ENCODE peak calls at places on chromosomes 16 and 17, in ten cellular contexts. T is PC-3, R is lower lobe of right lung, L is astrocyte of the cerebellum, J is tibial artery, O is A549, W is lung, S is astrocyte of the spinal cord, E is heart right ventricle, D is AG09309. F is an unnamed sample.

GRCh38 chr16:15911198-15911597 is 22.8 kb upstream of the CEP20 start:
- DNase-seq in S (no peak), O (no peak), W (no peak), J (no peak), E (no peak), D (no peak), R (no peak), T (no peak), L (no peak), F (no peak)

GRCh38 chr17:48804936-48805411 is 12.1 kb downstream of the TTLL6 start:
- DNase-seq in W (peak), O (peak), S (peak), T (peak), J (peak), L (peak), E (peak), D (no peak), R (peak), F (peak)

GRCh38 chr16:66740010-66740409 is 11.4 kb downstream of the DYNC1LI2 start:
- DNase-seq in L (no peak), J (no peak), S (peak), R (no peak), W (no peak), O (peak), T (peak), E (no peak), D (no peak), F (peak)

GRCh38 chr17:9150407-9151090 is 129.2 kb downstream of the NTN1 start:
- DNase-seq in O (no peak), J (peak), S (peak), E (no peak), T (no peak), R (no peak), W (no peak), D (no peak), L (no peak), F (peak)

GRCh38 chr17:50056961-50057330 is 1.0 kb downstream of the ITGA3 start:
- DNase-seq in W (no peak), L (no peak), D (no peak), E (no peak), R (no peak), O (no peak), J (no peak), S (peak), T (peak), F (peak)

GRCh38 chr16:65323655-65324237 is 201.9 kb upstream of the CDH11 start:
- DNase-seq in D (no peak), R (no peak), T (no peak), S (no peak), O (no peak), L (no peak), W (no peak), E (no peak), J (no peak), F (no peak)

GRCh38 chr17:859461-860195 is 77.5 kb downstream of the MRM3 start:
- DNase-seq in E (no peak), W (no peak), D (no peak), S (peak), J (no peak), R (no peak), T (no peak), L (no peak), O (no peak), F (peak)

GRCh38 chr17:4144411-4144747 is 1.4 kb downstream of the CYB5D2 start:
- DNase-seq in L (no peak), E (no peak), J (no peak), W (no peak), R (no peak), O (no peak), T (no peak), S (no peak), D (no peak), F (no peak)

GRCh38 chr16:19375561-19376158 is 42.0 kb upstream of the TMC5 start:
- DNase-seq in S (peak), T (peak), E (peak), O (peak), J (no peak), R (no peak), L (peak), W (no peak), D (peak), F (peak)

GRCh38 chr17:74431568-74432483 is at the start of gene GPRC5C:
- DNase-seq in R (peak), W (peak), L (no peak), T (peak), E (peak), O (peak), J (peak), S (no peak), D (no peak), F (no peak)

GRCh38 chr17:41975099-41976083 is 8.8 kb downstream of the CNP start:
- DNase-seq in O (no peak), D (no peak), R (peak), L (no peak), T (no peak), S (peak), W (no peak), J (peak), E (no peak), F (no peak)

GRCh38 chr16:4376126-4376819 is 4.6 kb downstream of the VASN start:
- DNase-seq in E (peak), T (peak), W (peak), O (no peak), R (peak), S (peak), L (peak), D (no peak), J (peak), F (peak)

GRCh38 chr17:32794533-32795246 is 82.2 kb downstream of the MYO1D start:
- DNase-seq in O (no peak), E (no peak), L (no peak), S (no peak), T (no peak), D (no peak), J (no peak), W (no peak), R (no peak), F (peak)

GRCh38 chr16:74999208-74999682 is 421 bp downstream of the ZNRF1 start:
- DNase-seq in J (peak), O (no peak), R (peak), L (no peak), E (peak), W (no peak), D (no peak), S (no peak), T (no peak), F (peak)

GRCh38 chr16:67100569-67101300 is 9.0 kb upstream of the PHAF1 start:
- DNase-seq in J (no peak), E (no peak), R (no peak), T (peak), O (peak), S (peak), D (no peak), L (peak), W (no peak), F (peak)

GRCh38 chr16:4016648-4017047 is 99.6 kb downstream of the ADCY9 start:
- DNase-seq in L (peak), D (peak), W (no peak), T (no peak), J (no peak), E (no peak), R (no peak), S (no peak), O (no peak), F (peak)

GRCh38 chr16:48408688-48409087 is 23.5 kb upstream of the SIAH1 start:
- DNase-seq in S (peak), L (peak), J (peak), T (peak), E (peak), R (peak), O (no peak), W (no peak), D (no peak), F (peak)

GRCh38 chr17:61294777-61295176 is 104.9 kb upstream of the TBX2 start:
- DNase-seq in T (peak), L (no peak), R (no peak), O (peak), E (no peak), S (peak), W (no peak), D (no peak), J (no peak), F (peak)

GRCh38 chr17:6521636-6522035 is 34.7 kb downstream of the PITPNM3 start:
- DNase-seq in S (no peak), W (no peak), T (no peak), D (no peak), R (no peak), E (no peak), O (no peak), J (no peak), L (no peak), F (no peak)

GRCh38 chr16:19777061-19777460 is 59.0 kb downstream of the IQCK start:
- DNase-seq in E (no peak), O (no peak), W (no peak), J (no peak), L (no peak), S (no peak), R (no peak), T (no peak), D (no peak), F (no peak)

GRCh38 chr16:20393801-20394637 is 10.5 kb downstream of the PDILT start:
- DNase-seq in L (no peak), E (no peak), W (no peak), S (no peak), T (no peak), R (no peak), J (no peak), O (no peak), D (no peak), F (no peak)

GRCh38 chr17:41785876-41786226 is 660 bp downstream of the JUP start:
- DNase-seq in W (peak), T (peak), S (no peak), O (no peak), D (no peak), R (peak), J (no peak), E (peak), L (no peak), F (no peak)

GRCh38 chr17:51435641-51436091 is 175.3 kb downstream of the UTP18 start:
- DNase-seq in W (peak), E (peak), O (peak), J (no peak), D (no peak), L (no peak), T (peak), R (peak), S (no peak), F (peak)
- H3K4me3 ChIP-seq in W (no peak), E (no peak), O (no peak), J (no peak), D (no peak), L (no peak), T (no peak), R (no peak), S (no peak), F (no peak)

GRCh38 chr17:78826426-78826825 is 14.2 kb downstream of the USP36 start:
- DNase-seq in L (no peak), R (no peak), T (no peak), S (peak), O (no peak), J (no peak), E (no peak), D (no peak), W (no peak), F (peak)

GRCh38 chr17:78825696-78826095 is 14.9 kb downstream of the USP36 start:
- DNase-seq in T (no peak), D (no peak), O (no peak), E (no peak), J (no peak), W (no peak), R (no peak), S (no peak), L (no peak), F (no peak)

GRCh38 chr17:78826836-78827509 is 13.6 kb downstream of the USP36 start:
- DNase-seq in T (no peak), E (peak), R (peak), O (no peak), J (no peak), L (no peak), W (no peak), D (no peak), S (no peak), F (no peak)

GRCh38 chr17:78829477-78829876 is 11.1 kb downstream of the USP36 start:
- DNase-seq in D (no peak), O (no peak), L (no peak), W (no peak), T (no peak), J (no peak), S (no peak), R (peak), E (no peak), F (no peak)

DNA sequence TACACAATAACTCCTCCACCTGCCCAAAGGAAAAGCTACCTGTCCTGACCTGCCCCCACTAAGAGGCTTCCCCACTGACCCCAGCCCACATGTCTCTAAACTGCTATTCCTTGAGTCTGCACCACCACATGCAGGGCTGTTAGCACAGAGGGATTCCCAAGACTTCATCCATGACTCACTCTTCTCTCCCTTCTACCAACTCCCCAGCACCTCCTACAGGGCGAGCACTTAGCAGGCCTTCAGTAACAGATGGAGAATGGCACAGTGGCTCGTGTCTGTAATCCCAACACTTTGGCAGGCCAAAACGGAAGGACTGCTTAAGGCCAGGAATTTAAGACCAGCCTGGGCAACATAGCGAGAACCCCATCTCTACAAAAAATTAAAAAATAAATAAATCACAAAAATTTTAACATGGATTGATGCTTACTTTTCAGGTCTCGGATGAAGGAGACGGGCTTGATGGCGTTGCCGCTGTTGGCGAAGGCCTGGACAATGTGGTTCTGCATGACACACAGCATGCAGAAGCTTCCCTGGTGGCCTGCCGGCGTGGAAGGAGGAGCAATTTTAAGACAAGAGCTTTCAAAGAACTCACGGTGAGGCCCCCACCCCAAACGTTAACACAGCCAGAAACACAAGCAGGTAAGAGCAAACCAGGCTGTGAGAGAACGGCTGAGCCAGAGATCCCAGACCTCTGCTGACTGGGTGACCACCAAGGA is 12.0 kb downstream of the USP36 start:
- DNase-seq in W (no peak), L (no peak), D (no peak), O (peak), S (peak), E (no peak), J (no peak), T (peak), R (no peak), F (peak)
- TF ChIP-seq CTCF in W (no peak), L (peak), D (peak), O (peak), S (peak), E (peak), J (no peak), T (peak), R (no peak), F (peak)

DNA sequence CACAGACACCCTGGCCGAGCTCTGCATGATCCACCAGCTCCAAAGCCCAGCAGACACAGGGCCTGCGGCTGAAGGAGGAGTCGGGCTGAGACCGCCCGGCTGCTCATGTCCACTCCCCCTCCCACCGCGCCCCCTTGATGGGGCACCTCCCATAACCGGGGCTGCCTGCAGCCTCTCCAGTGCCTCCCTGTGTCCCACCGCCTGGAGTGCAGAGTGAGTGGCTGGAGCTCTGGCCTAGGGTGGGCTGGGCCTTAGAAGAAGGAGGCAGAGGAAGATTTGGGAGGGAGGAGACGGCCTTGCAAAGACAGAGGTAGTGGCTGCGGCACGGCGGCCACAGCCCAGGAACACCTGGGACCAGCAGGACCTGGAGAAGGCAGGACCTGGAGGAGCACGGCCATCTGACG is 4.0 kb downstream of the CBFA2T3 start:
- DNase-seq in L (no peak), O (no peak), S (no peak), D (no peak), T (no peak), J (no peak), W (no peak), E (no peak), R (no peak), F (no peak)
- H3K4me3 ChIP-seq in L (no peak), O (no peak), S (no peak), D (no peak), T (no peak), J (no peak), W (no peak), E (no peak), R (no peak), F (no peak)

DNA sequence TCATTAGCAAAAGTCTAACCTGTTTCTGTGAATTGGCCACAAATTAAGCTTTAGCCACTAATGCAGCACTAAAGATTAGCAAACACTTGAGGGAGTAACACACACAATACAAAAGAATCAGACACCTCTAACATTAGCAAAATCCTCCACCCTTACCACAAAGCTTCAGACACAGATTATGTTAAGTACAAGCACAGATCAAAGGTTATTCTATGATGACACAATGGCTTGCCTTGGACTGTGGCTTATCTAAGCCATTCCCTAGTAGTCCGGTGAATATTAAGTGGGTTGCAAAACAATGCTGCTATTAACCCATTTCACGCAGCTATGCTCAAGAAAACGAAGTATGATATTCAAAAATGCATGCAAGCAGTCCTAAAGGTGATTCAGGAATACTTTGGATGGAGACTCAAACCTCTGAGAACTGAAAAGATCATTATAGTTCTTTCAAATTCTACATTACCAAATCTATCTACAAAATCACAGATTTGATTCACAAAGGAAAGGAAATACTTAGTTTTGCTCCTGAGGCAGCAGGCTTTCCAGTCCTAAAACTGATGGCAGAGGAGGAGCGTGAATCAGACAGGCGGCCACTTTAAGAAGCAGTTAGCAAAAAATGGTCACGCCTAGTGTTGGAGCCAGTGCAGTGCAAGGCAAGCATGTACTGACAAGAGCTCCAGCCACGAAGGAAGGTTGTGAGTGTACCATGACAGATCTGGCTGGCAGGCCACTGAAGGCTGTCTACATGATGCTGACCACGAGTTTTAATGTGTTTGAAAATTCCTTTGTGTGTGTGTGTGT is 67.2 kb downstream of the PARN start:
- DNase-seq in W (no peak), R (no peak), O (peak), D (peak), L (no peak), J (no peak), S (no peak), E (no peak), T (no peak), F (no peak)
- TF ChIP-seq CTCF in W (no peak), R (no peak), O (no peak), D (peak), L (no peak), J (no peak), S (no peak), E (no peak), T (no peak), F (peak)

DNA sequence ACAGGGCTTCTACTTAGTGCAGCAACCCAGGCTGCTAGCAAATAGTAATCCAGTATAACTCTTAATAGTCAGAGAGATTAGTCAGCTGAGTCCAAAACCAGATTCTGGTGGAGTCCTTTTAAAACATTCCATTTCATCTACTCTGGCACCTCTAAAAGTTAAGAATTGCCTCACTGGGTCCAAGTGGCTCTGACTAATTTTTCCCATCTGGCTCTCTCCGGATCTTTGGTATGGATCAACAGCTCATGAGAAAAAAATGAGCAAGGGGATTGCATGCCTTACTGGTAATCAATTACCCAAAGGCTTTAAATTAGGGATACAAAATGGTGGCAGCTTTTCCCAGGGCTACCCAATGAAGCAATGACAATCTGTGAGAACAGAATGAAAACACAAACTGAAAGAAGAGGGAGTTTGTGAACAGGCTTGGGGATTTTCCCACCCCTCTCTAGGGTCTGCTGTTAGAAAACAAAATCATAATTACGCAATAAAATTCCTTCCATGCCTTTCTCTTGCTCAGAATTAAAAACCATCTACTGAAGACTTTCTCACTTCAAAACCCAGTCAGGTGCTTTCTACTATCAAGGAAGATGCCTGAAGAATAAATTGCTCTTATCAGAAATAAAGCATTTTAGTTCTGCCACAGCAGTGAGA is 84.6 kb upstream of the PMFBP1 start:
- DNase-seq in L (peak), R (no peak), J (no peak), S (peak), E (no peak), T (no peak), W (no peak), O (no peak), D (peak), F (peak)
- H3K4me3 ChIP-seq in L (no peak), R (no peak), J (no peak), S (no peak), E (no peak), T (no peak), W (no peak), O (no peak), D (no peak), F (no peak)

DNA sequence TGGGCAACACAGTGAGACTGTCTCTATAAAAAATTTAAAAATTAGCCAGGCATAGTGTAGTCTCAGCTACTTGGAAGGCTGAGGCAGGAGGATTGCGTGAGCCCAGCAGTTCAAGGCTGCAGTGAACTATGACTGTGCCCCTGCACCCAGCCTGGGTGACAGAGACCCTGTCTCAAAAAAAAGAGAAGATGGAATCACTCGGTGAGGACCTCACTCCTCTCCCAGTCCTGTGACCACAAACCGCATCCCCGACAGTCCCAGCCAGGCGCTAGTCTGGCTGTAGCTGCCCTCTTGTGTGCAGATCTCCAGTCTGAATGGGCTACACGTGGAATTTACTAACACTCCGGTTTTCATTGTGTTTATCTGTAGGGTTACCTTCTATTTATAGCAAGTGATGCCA is 11.1 kb downstream of the DEXI start:
- DNase-seq in T (no peak), R (no peak), J (no peak), W (no peak), L (no peak), S (no peak), E (no peak), D (no peak), O (no peak), F (no peak)
- TF ChIP-seq CTCF in T (no peak), R (no peak), J (no peak), W (no peak), L (no peak), S (no peak), E (no peak), D (no peak), O (no peak), F (no peak)

F was measured in choroid plexus epithelial cell.